ENCODE peak calls at places on chromosomes 11 and 22, in four cellular contexts. One of them, this sample, is unnamed.

GRCh38 chr11:78218707-78219492 is 30.2 kb downstream of the USP35 start:
- DNase-seq in IMR-90: no peak
- DNase-seq in mesenchymal stem cell: no peak
- DNase-seq in trophoblast cell: no peak
- DNase-seq in this sample: no peak

GRCh38 chr11:112103446-112103845 is 16.8 kb downstream of the SDHD start:
- DNase-seq in IMR-90: no peak
- DNase-seq in mesenchymal stem cell: no peak
- DNase-seq in trophoblast cell: no peak
- DNase-seq in this sample: no peak

GRCh38 chr11:135069884-135070283 is 657.8 kb upstream of the B3GAT1 start:
- DNase-seq in IMR-90: peak
- DNase-seq in mesenchymal stem cell: no peak
- DNase-seq in trophoblast cell: peak
- DNase-seq in this sample: no peak

GRCh38 chr22:39528080-39528661 is 4.4 kb downstream of the RPS19BP1 start:
- DNase-seq in IMR-90: no peak
- DNase-seq in mesenchymal stem cell: peak
- DNase-seq in trophoblast cell: peak
- DNase-seq in this sample: no peak

GRCh38 chr11:2664331-2664730 is 35.5 kb downstream of the KCNQ1OT1 start:
- DNase-seq in IMR-90: no peak
- DNase-seq in mesenchymal stem cell: no peak
- DNase-seq in trophoblast cell: no peak
- DNase-seq in this sample: no peak

GRCh38 chr11:2752204-2752772 is 52.5 kb upstream of the KCNQ1OT1 start:
- DNase-seq in IMR-90: peak
- DNase-seq in mesenchymal stem cell: peak
- DNase-seq in trophoblast cell: peak
- DNase-seq in this sample: no peak

GRCh38 chr11:88284306-88285057 is 53.1 kb downstream of the CTSC start:
- DNase-seq in IMR-90: peak
- DNase-seq in mesenchymal stem cell: no peak
- DNase-seq in trophoblast cell: no peak
- DNase-seq in this sample: no peak

GRCh38 chr11:5989203-5989602 is 2.4 kb upstream of the OR52L1 start:
- DNase-seq in IMR-90: no peak
- DNase-seq in mesenchymal stem cell: no peak
- DNase-seq in trophoblast cell: no peak
- DNase-seq in this sample: no peak

GRCh38 chr11:17531818-17532131 is 12.4 kb downstream of the USH1C start:
- DNase-seq in IMR-90: peak
- DNase-seq in mesenchymal stem cell: no peak
- DNase-seq in trophoblast cell: no peak
- DNase-seq in this sample: no peak

GRCh38 chr22:28883657-28883916 is 215 bp downstream of the ZNRF3 start:
- DNase-seq in IMR-90: no peak
- DNase-seq in mesenchymal stem cell: no peak
- DNase-seq in trophoblast cell: no peak
- DNase-seq in this sample: no peak
- H3K9ac ChIP-seq in IMR-90: peak
- H3K9ac ChIP-seq in mesenchymal stem cell: no peak
- H3K9ac ChIP-seq in trophoblast cell: no peak
- H3K9ac ChIP-seq in this sample: peak

GRCh38 chr22:24315367-24315781 is 44.7 kb downstream of the SPECC1L start:
- DNase-seq in IMR-90: peak
- DNase-seq in mesenchymal stem cell: peak
- DNase-seq in trophoblast cell: no peak
- DNase-seq in this sample: no peak
- H3K4me2 ChIP-seq in IMR-90: no peak
- H3K4me2 ChIP-seq in mesenchymal stem cell: no peak
- H3K4me2 ChIP-seq in trophoblast cell: no peak
- H3K4me2 ChIP-seq in this sample: no peak

GRCh38 chr11:123696183-123696582 is 41.8 kb upstream of the SCN3B start:
- DNase-seq in IMR-90: no peak
- DNase-seq in mesenchymal stem cell: peak
- DNase-seq in trophoblast cell: no peak
- DNase-seq in this sample: no peak

GRCh38 chr11:123702137-123702536 is 39.3 kb downstream of the ZNF202 start:
- DNase-seq in IMR-90: no peak
- DNase-seq in mesenchymal stem cell: no peak
- DNase-seq in trophoblast cell: no peak
- DNase-seq in this sample: no peak

GRCh38 chr11:123704341-123704740 is 37.1 kb downstream of the ZNF202 start:
- DNase-seq in IMR-90: no peak
- DNase-seq in mesenchymal stem cell: no peak
- DNase-seq in trophoblast cell: no peak
- DNase-seq in this sample: no peak

GRCh38 chr11:123700774-123701173 is 40.7 kb downstream of the ZNF202 start:
- DNase-seq in IMR-90: no peak
- DNase-seq in mesenchymal stem cell: no peak
- DNase-seq in trophoblast cell: no peak
- DNase-seq in this sample: no peak
- H3K23ac ChIP-seq in IMR-90: no peak
- H3K23ac ChIP-seq in mesenchymal stem cell: no peak
- H3K23ac ChIP-seq in trophoblast cell: no peak
- H3K23ac ChIP-seq in this sample: no peak

GRCh38 chr22:37077802-37078448 is 26.4 kb downstream of the KCTD17 start:
- DNase-seq in IMR-90: peak
- DNase-seq in mesenchymal stem cell: peak
- DNase-seq in trophoblast cell: peak
- DNase-seq in this sample: peak

GRCh38 chr22:37079668-37080171 is 28.2 kb downstream of the KCTD17 start:
- DNase-seq in IMR-90: peak
- DNase-seq in mesenchymal stem cell: peak
- DNase-seq in trophoblast cell: peak
- DNase-seq in this sample: no peak

GRCh38 chr22:37080438-37080837 is 28.9 kb downstream of the KCTD17 start:
- DNase-seq in IMR-90: no peak
- DNase-seq in mesenchymal stem cell: no peak
- DNase-seq in trophoblast cell: no peak
- DNase-seq in this sample: no peak

GRCh38 chr22:37080838-37081237 is 28.7 kb downstream of the TMPRSS6 start:
- DNase-seq in IMR-90: no peak
- DNase-seq in mesenchymal stem cell: no peak
- DNase-seq in trophoblast cell: no peak
- DNase-seq in this sample: no peak

DNA sequence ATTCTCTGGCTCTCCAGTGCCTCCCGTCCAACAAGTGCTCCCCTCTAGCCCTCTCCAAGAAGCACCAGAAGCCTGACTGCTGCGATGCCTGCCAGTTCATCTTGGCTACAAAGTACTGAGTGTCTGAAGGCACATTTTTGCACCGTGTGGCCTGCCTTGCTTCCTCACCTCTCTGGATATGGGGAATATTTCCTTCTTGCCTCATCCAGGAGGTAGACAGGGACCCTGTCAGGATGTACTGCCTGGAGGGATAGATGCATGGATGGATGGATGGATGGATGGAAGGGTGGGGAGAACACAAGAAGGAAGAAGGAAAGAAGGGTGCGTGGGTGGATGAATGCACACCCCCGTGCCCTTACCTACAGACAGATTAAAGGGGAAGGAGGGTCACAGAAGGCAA is 27.6 kb downstream of the KCTD17 start:
- DNase-seq in IMR-90: no peak
- DNase-seq in mesenchymal stem cell: no peak
- DNase-seq in trophoblast cell: no peak
- DNase-seq in this sample: no peak
- H3K9ac ChIP-seq in IMR-90: no peak
- H3K9ac ChIP-seq in mesenchymal stem cell: no peak
- H3K9ac ChIP-seq in trophoblast cell: no peak
- H3K9ac ChIP-seq in this sample: peak

GRCh38 chr11:73216466-73216865 is 1.6 kb upstream of the P2RY2 start:
- DNase-seq in IMR-90: no peak
- DNase-seq in mesenchymal stem cell: no peak
- DNase-seq in trophoblast cell: no peak
- DNase-seq in this sample: no peak
- H3K4me2 ChIP-seq in IMR-90: no peak
- H3K4me2 ChIP-seq in mesenchymal stem cell: no peak
- H3K4me2 ChIP-seq in trophoblast cell: no peak
- H3K4me2 ChIP-seq in this sample: no peak

DNA sequence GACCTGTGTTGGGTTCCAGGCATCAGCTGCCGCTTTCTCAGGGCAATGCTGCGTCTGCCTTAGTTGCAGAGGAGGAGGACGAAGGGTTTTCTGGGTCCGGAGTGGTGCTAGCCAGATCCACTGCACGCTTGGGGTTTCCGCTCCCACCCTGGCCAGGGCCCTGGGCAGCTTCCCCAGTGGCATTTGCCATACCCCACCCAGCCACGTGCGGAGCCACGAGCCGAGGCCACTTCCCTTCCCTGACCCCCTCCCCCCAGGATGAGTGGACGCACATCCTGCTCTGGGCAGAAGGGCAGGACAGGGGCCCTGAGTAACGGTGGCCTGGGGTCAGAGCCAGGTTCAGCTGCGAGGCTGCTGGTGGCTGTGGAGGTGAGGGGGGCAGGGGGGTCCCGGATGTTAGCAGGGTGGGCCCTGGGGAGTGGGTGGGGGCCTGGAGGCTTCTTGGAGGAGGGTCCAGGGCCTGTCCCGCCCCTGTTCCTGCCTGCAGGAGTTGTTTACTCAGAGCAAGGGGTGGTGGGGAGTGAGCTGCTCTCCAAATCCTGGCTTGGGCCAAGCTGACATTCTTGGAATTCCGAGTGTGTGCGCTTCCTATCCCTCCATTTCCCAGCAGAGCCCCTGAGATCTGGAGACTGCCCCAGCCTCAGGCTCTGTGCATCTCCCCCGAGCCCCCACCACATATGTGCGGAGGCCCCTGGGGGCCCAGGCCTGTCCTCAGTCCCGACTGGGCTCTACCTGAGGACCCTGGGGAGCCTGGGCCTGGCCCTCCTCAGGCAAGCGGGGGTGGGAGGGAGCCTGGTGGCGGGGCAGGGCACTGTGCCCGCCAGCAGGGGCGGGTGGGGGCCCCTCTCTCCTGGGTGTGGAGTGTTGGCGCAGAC is 1.4 kb downstream of the TSPAN4 start:
- DNase-seq in IMR-90: peak
- DNase-seq in mesenchymal stem cell: peak
- DNase-seq in trophoblast cell: no peak
- DNase-seq in this sample: no peak
- H3K23ac ChIP-seq in IMR-90: peak
- H3K23ac ChIP-seq in mesenchymal stem cell: peak
- H3K23ac ChIP-seq in trophoblast cell: no peak
- H3K23ac ChIP-seq in this sample: peak

GRCh38 chr11:123362941-123363340 is 67.1 kb upstream of the GRAMD1B start:
- DNase-seq in IMR-90: no peak
- DNase-seq in mesenchymal stem cell: no peak
- DNase-seq in trophoblast cell: no peak
- DNase-seq in this sample: no peak
- H3K9ac ChIP-seq in IMR-90: no peak
- H3K9ac ChIP-seq in mesenchymal stem cell: no peak
- H3K9ac ChIP-seq in trophoblast cell: no peak
- H3K9ac ChIP-seq in this sample: no peak